ENCODE peak calls at places on chromosomes 12 and 14, in four cellular contexts. One of them, this sample, is unnamed.

GRCh38 chr12:77045183-77045582 is 20.2 kb downstream of the E2F7 start:
- DNase-seq in neuronal stem cell: no peak
- DNase-seq in IMR-90: no peak
- DNase-seq in H9: no peak
- DNase-seq in this sample: no peak

GRCh38 chr14:64232095-64232830 is 61.9 kb downstream of the ESR2 start:
- DNase-seq in IMR-90: peak
- DNase-seq in H9: no peak
- DNase-seq in neuronal stem cell: no peak
- DNase-seq in this sample: no peak

GRCh38 chr12:47094804-47095203 is 15.0 kb upstream of the AMIGO2 start:
- DNase-seq in neuronal stem cell: no peak
- DNase-seq in H9: no peak
- DNase-seq in IMR-90: no peak
- DNase-seq in this sample: no peak

GRCh38 chr12:132078190-132078589 is 65.9 kb downstream of the DDX51 start:
- DNase-seq in IMR-90: peak
- DNase-seq in neuronal stem cell: no peak
- DNase-seq in H9: no peak
- DNase-seq in this sample: no peak

GRCh38 chr12:70317781-70318180 is 48.3 kb upstream of the KCNMB4 start:
- DNase-seq in IMR-90: no peak
- DNase-seq in neuronal stem cell: no peak
- DNase-seq in H9: no peak
- DNase-seq in this sample: no peak

GRCh38 chr12:116267948-116268347 is 9.5 kb downstream of the MED13L start:
- DNase-seq in H9: no peak
- DNase-seq in IMR-90: no peak
- DNase-seq in neuronal stem cell: no peak
- DNase-seq in this sample: no peak

GRCh38 chr12:71430756-71431155 is 8.8 kb upstream of the LGR5 start:
- DNase-seq in neuronal stem cell: no peak
- DNase-seq in IMR-90: no peak
- DNase-seq in H9: no peak
- DNase-seq in this sample: no peak

GRCh38 chr12:111858778-111859177 is 16.8 kb downstream of the MAPKAPK5 start:
- DNase-seq in H9: no peak
- DNase-seq in IMR-90: no peak
- DNase-seq in neuronal stem cell: no peak
- DNase-seq in this sample: no peak

GRCh38 chr14:94145902-94146527 is 16.6 kb upstream of the IFI27L2 start:
- DNase-seq in IMR-90: no peak
- DNase-seq in H9: no peak
- DNase-seq in neuronal stem cell: no peak
- DNase-seq in this sample: no peak

GRCh38 chr14:103801459-103801858 is 45.9 kb downstream of the PPP1R13B start:
- DNase-seq in neuronal stem cell: no peak
- DNase-seq in H9: no peak
- DNase-seq in IMR-90: peak
- DNase-seq in this sample: no peak

GRCh38 chr14:31990959-31991541 is 86.1 kb upstream of the ARHGAP5 start:
- DNase-seq in neuronal stem cell: no peak
- DNase-seq in H9: no peak
- DNase-seq in IMR-90: no peak
- DNase-seq in this sample: no peak

GRCh38 chr12:28164644-28165313 is 25.5 kb upstream of the CCDC91 start:
- DNase-seq in H9: no peak
- DNase-seq in IMR-90: peak
- DNase-seq in neuronal stem cell: no peak
- DNase-seq in this sample: no peak

GRCh38 chr12:14769837-14770494 is 33.3 kb downstream of the WBP11 start:
- DNase-seq in IMR-90: peak
- DNase-seq in neuronal stem cell: peak
- DNase-seq in H9: peak
- DNase-seq in this sample: peak

GRCh38 chr12:117118838-117119591 is 19.8 kb upstream of the TESC start:
- DNase-seq in neuronal stem cell: peak
- DNase-seq in H9: peak
- DNase-seq in IMR-90: no peak
- DNase-seq in this sample: no peak

GRCh38 chr12:111361073-111361716 is 7.7 kb downstream of the PHETA1 start:
- DNase-seq in neuronal stem cell: no peak
- DNase-seq in H9: no peak
- DNase-seq in IMR-90: no peak
- DNase-seq in this sample: no peak

GRCh38 chr12:62848418-62848817 is 86.5 kb downstream of the PPM1H start:
- DNase-seq in IMR-90: peak
- DNase-seq in H9: no peak
- DNase-seq in neuronal stem cell: no peak
- DNase-seq in this sample: peak

GRCh38 chr12:53844989-53845836 is 93.4 kb upstream of the HOXC13 start:
- DNase-seq in neuronal stem cell: no peak
- DNase-seq in IMR-90: peak
- DNase-seq in H9: peak
- DNase-seq in this sample: peak

GRCh38 chr12:125133616-125134015 is 68.4 kb downstream of the AACS start:
- DNase-seq in IMR-90: no peak
- DNase-seq in neuronal stem cell: no peak
- DNase-seq in H9: no peak
- DNase-seq in this sample: no peak

GRCh38 chr12:122888232-122888752 is 7.6 kb downstream of the VPS37B start:
- DNase-seq in neuronal stem cell: no peak
- DNase-seq in H9: peak
- DNase-seq in IMR-90: peak
- DNase-seq in this sample: peak

GRCh38 chr14:23074906-23075305 is 17.6 kb upstream of the CDH24 start:
- DNase-seq in neuronal stem cell: no peak
- DNase-seq in H9: no peak
- DNase-seq in IMR-90: no peak
- DNase-seq in this sample: no peak

GRCh38 chr12:4991373-4991772 is 52.3 kb upstream of the KCNA5 start:
- DNase-seq in neuronal stem cell: no peak
- DNase-seq in H9: no peak
- DNase-seq in IMR-90: no peak
- DNase-seq in this sample: no peak
- H2AK5ac ChIP-seq in neuronal stem cell: no peak
- H2AK5ac ChIP-seq in H9: no peak
- H2AK5ac ChIP-seq in IMR-90: no peak
- H2AK5ac ChIP-seq in this sample: no peak

GRCh38 chr12:113158439-113159203 is 9.1 kb downstream of the CFAP73 start:
- DNase-seq in IMR-90: no peak
- DNase-seq in H9: no peak
- DNase-seq in neuronal stem cell: no peak
- DNase-seq in this sample: no peak

GRCh38 chr12:113162102-113163029 is 12.8 kb downstream of the CFAP73 start:
- DNase-seq in H9: peak
- DNase-seq in neuronal stem cell: no peak
- DNase-seq in IMR-90: peak
- DNase-seq in this sample: no peak

GRCh38 chr12:113161415-113162016 is 12.0 kb downstream of the CFAP73 start:
- DNase-seq in IMR-90: no peak
- DNase-seq in neuronal stem cell: peak
- DNase-seq in H9: peak
- DNase-seq in this sample: peak

GRCh38 chr12:113157218-113157859 is 7.8 kb downstream of the CFAP73 start:
- DNase-seq in IMR-90: no peak
- DNase-seq in H9: no peak
- DNase-seq in neuronal stem cell: no peak
- DNase-seq in this sample: no peak

GRCh38 chr12:113159937-113160336 is 10.4 kb downstream of the CFAP73 start:
- DNase-seq in IMR-90: no peak
- DNase-seq in neuronal stem cell: no peak
- DNase-seq in H9: no peak
- DNase-seq in this sample: no peak
- H2AK5ac ChIP-seq in IMR-90: no peak
- H2AK5ac ChIP-seq in neuronal stem cell: peak
- H2AK5ac ChIP-seq in H9: no peak
- H2AK5ac ChIP-seq in this sample: no peak

GRCh38 chr12:26278666-26279065 is 83.3 kb downstream of the SSPN start:
- DNase-seq in H9: no peak
- DNase-seq in neuronal stem cell: no peak
- DNase-seq in IMR-90: no peak
- DNase-seq in this sample: no peak
- H2AK5ac ChIP-seq in H9: no peak
- H2AK5ac ChIP-seq in neuronal stem cell: no peak
- H2AK5ac ChIP-seq in IMR-90: no peak
- H2AK5ac ChIP-seq in this sample: no peak

GRCh38 chr14:61753631-61754030 is 8.6 kb upstream of the SNAPC1 start:
- DNase-seq in neuronal stem cell: no peak
- DNase-seq in H9: no peak
- DNase-seq in IMR-90: peak
- DNase-seq in this sample: no peak

GRCh38 chr14:61754627-61755381 is 7.4 kb upstream of the SNAPC1 start:
- DNase-seq in H9: no peak
- DNase-seq in IMR-90: peak
- DNase-seq in neuronal stem cell: no peak
- DNase-seq in this sample: no peak

GRCh38 chr14:61752626-61753025 is 9.6 kb upstream of the SNAPC1 start:
- DNase-seq in neuronal stem cell: no peak
- DNase-seq in H9: no peak
- DNase-seq in IMR-90: peak
- DNase-seq in this sample: no peak

GRCh38 chr14:61759878-61760277 is 2.3 kb upstream of the SNAPC1 start:
- DNase-seq in neuronal stem cell: no peak
- DNase-seq in IMR-90: no peak
- DNase-seq in H9: no peak
- DNase-seq in this sample: no peak

GRCh38 chr14:61756135-61756534 is 6.1 kb upstream of the SNAPC1 start:
- DNase-seq in IMR-90: no peak
- DNase-seq in neuronal stem cell: no peak
- DNase-seq in H9: no peak
- DNase-seq in this sample: peak
- H2AK5ac ChIP-seq in IMR-90: peak
- H2AK5ac ChIP-seq in neuronal stem cell: no peak
- H2AK5ac ChIP-seq in H9: no peak
- H2AK5ac ChIP-seq in this sample: no peak

GRCh38 chr14:72887514-72887913 is 6.4 kb downstream of the DPF3 start:
- DNase-seq in neuronal stem cell: no peak
- DNase-seq in H9: no peak
- DNase-seq in IMR-90: no peak
- DNase-seq in this sample: no peak

GRCh38 chr14:72888202-72888601 is 5.7 kb downstream of the DPF3 start:
- DNase-seq in IMR-90: no peak
- DNase-seq in H9: no peak
- DNase-seq in neuronal stem cell: no peak
- DNase-seq in this sample: no peak

GRCh38 chr14:72888636-72889201 is 5.2 kb downstream of the DPF3 start:
- DNase-seq in neuronal stem cell: no peak
- DNase-seq in H9: no peak
- DNase-seq in IMR-90: peak
- DNase-seq in this sample: no peak

GRCh38 chr14:72891666-72892102 is 2.2 kb downstream of the DPF3 start:
- DNase-seq in IMR-90: no peak
- DNase-seq in H9: no peak
- DNase-seq in neuronal stem cell: no peak
- DNase-seq in this sample: no peak

GRCh38 chr14:72889366-72889765 is 4.5 kb downstream of the DPF3 start:
- DNase-seq in IMR-90: no peak
- DNase-seq in H9: no peak
- DNase-seq in neuronal stem cell: no peak
- DNase-seq in this sample: no peak
- H2AK5ac ChIP-seq in IMR-90: no peak
- H2AK5ac ChIP-seq in H9: no peak
- H2AK5ac ChIP-seq in neuronal stem cell: no peak
- H2AK5ac ChIP-seq in this sample: no peak

This sample was measured in trophoblast cell.